ENCODE peak calls at places on chromosomes 6 and 20, in four cellular contexts. L is bronchial epithelial cell, J is GOT3, T is NCI-H2081. Z is an unnamed sample.

GRCh38 chr20:49306903-49307336 is 29.1 kb upstream of the ZNFX1 start:
- DNase-seq in L (no peak), J (no peak), T (peak), Z (no peak)

GRCh38 chr20:56445130-56445529 is 23.3 kb upstream of the RTF2 start:
- DNase-seq in T (no peak), L (no peak), J (no peak), Z (no peak)

GRCh38 chr6:14466278-14466677 is 348.7 kb downstream of the CD83 start:
- DNase-seq in J (no peak), T (no peak), L (no peak), Z (no peak)

GRCh38 chr20:33561981-33562601 is 72.2 kb downstream of the CBFA2T2 start:
- DNase-seq in J (no peak), T (peak), L (peak), Z (peak)

GRCh38 chr6:156867121-156867520 is 89.9 kb downstream of the ARID1B start:
- DNase-seq in T (no peak), L (no peak), J (no peak), Z (peak)

GRCh38 chr20:13546497-13547131 is 92.1 kb downstream of the TASP1 start:
- DNase-seq in T (peak), J (no peak), L (peak), Z (peak)

GRCh38 chr6:167576798-167577528 is 249.7 kb upstream of the AFDN start:
- DNase-seq in J (no peak), T (no peak), L (no peak), Z (no peak)

GRCh38 chr20:58995461-58996225 is 11.4 kb downstream of the CTSZ start:
- DNase-seq in J (no peak), T (no peak), L (peak), Z (no peak)

GRCh38 chr6:168968228-168968627 is 285.4 kb downstream of the THBS2 start:
- DNase-seq in J (peak), L (peak), T (peak), Z (no peak)

GRCh38 chr20:38671186-38671585 is 53.1 kb upstream of the SLC32A1 start:
- DNase-seq in J (no peak), T (peak), L (no peak), Z (no peak)

GRCh38 chr20:35311409-35311808 is 19.2 kb upstream of the FAM83C start:
- DNase-seq in T (peak), J (no peak), L (peak), Z (peak)

GRCh38 chr6:45835725-45836437 is 179.8 kb downstream of the CLIC5 start:
- DNase-seq in L (peak), J (no peak), T (no peak), Z (no peak)

GRCh38 chr6:53178837-53179432 is 30.3 kb upstream of the GCM1 start:
- DNase-seq in L (no peak), T (no peak), J (no peak), Z (no peak)

GRCh38 chr6:145749632-145750031 is 14.3 kb upstream of the EPM2A start:
- DNase-seq in L (peak), J (no peak), T (no peak), Z (peak)

GRCh38 chr6:1076531-1077453 is 235.1 kb upstream of the FOXQ1 start:
- DNase-seq in J (no peak), L (no peak), T (no peak), Z (no peak)

GRCh38 chr6:16729183-16729696 is 32.0 kb downstream of the ATXN1 start:
- DNase-seq in T (no peak), L (peak), J (no peak), Z (no peak)

GRCh38 chr6:165986647-165987482 is 180.8 kb downstream of the TBXT start:
- DNase-seq in J (no peak), T (no peak), L (no peak), Z (no peak)

GRCh38 chr6:31821301-31822037 is 6.1 kb upstream of the HSPA1B start:
- DNase-seq in T (no peak), L (no peak), J (peak), Z (peak)

GRCh38 chr6:39493174-39493573 is 170.7 kb upstream of the KCNK16 start:
- DNase-seq in J (no peak), L (peak), T (no peak), Z (no peak)

GRCh38 chr6:150276168-150276958 is 92.4 kb upstream of the IYD start:
- DNase-seq in T (no peak), J (no peak), L (no peak), Z (no peak)

GRCh38 chr6:111872521-111873177 is 603 bp downstream of the FYN start:
- DNase-seq in L (no peak), T (peak), J (no peak), Z (peak)

GRCh38 chr6:14658030-14658429 is 540.5 kb downstream of the CD83 start:
- DNase-seq in J (no peak), T (no peak), L (no peak), Z (no peak)

GRCh38 chr6:157494132-157494705 is 113.2 kb downstream of the ZDHHC14 start:
- DNase-seq in T (no peak), J (no peak), L (no peak), Z (no peak)

GRCh38 chr20:32411955-32412706 is 54.0 kb downstream of the ASXL1 start:
- DNase-seq in T (no peak), L (no peak), J (no peak), Z (no peak)

GRCh38 chr6:87799651-87800050 is 97.6 kb upstream of the AKIRIN2 start:
- DNase-seq in J (no peak), L (no peak), T (no peak), Z (no peak)

GRCh38 chr6:158422629-158423238 is 110.5 kb downstream of the TULP4 start:
- DNase-seq in L (no peak), J (no peak), T (no peak), Z (no peak)

GRCh38 chr6:21277601-21278043 is 315.9 kb upstream of the SOX4 start:
- DNase-seq in J (no peak), T (no peak), L (peak), Z (no peak)

GRCh38 chr6:166589334-166589731 is 2.9 kb upstream of the RAMACL start:
- DNase-seq in J (no peak), T (no peak), L (no peak), Z (no peak)

GRCh38 chr6:159646731-159647130 is 46.3 kb downstream of the SOD2 start:
- DNase-seq in J (no peak), T (no peak), L (peak), Z (no peak)

GRCh38 chr6:149109397-149110070 is 208.0 kb upstream of the TAB2 start:
- DNase-seq in L (no peak), J (no peak), T (no peak), Z (no peak)

GRCh38 chr6:108194503-108194902 is 28.7 kb downstream of the NR2E1 start:
- DNase-seq in L (no peak), J (no peak), T (no peak), Z (no peak)

GRCh38 chr6:106976270-106976669 is 1.7 kb upstream of the CD24 start:
- DNase-seq in J (no peak), T (no peak), L (no peak), Z (no peak)

GRCh38 chr6:87029711-87030314 is 65.1 kb downstream of the CGA start:
- DNase-seq in L (peak), J (no peak), T (peak), Z (peak)

Z was measured in SJSA1.